ENCODE peak calls at places on chromosome 12, in four cellular contexts. One of them, this sample, is unnamed.

GRCh38 chr12:79897617-79898016 is 37.3 kb downstream of the PPP1R12A start:
- DNase-seq in neural progenitor cell: no peak
- DNase-seq in testis: no peak
- DNase-seq in OCI-LY7: no peak
- DNase-seq in this sample: no peak

GRCh38 chr12:89314060-89314761 is 38.1 kb downstream of the DUSP6 start:
- DNase-seq in testis: no peak
- DNase-seq in OCI-LY7: no peak
- DNase-seq in neural progenitor cell: no peak
- DNase-seq in this sample: no peak

GRCh38 chr12:57262126-57262822 is 11.3 kb upstream of the STAC3 start:
- DNase-seq in testis: no peak
- DNase-seq in neural progenitor cell: no peak
- DNase-seq in OCI-LY7: no peak
- DNase-seq in this sample: no peak

GRCh38 chr12:127343941-127344340 is 923.0 kb upstream of the TMEM132C start:
- DNase-seq in testis: no peak
- DNase-seq in neural progenitor cell: no peak
- DNase-seq in OCI-LY7: no peak
- DNase-seq in this sample: no peak

GRCh38 chr12:106113446-106114083 is 25.2 kb downstream of the NUAK1 start:
- DNase-seq in neural progenitor cell: no peak
- DNase-seq in testis: no peak
- DNase-seq in OCI-LY7: no peak
- DNase-seq in this sample: no peak

GRCh38 chr12:63318313-63318712 is 167.3 kb upstream of the AVPR1A start:
- DNase-seq in testis: no peak
- DNase-seq in OCI-LY7: no peak
- DNase-seq in neural progenitor cell: no peak
- DNase-seq in this sample: no peak

GRCh38 chr12:41943671-41944070 is 201.0 kb downstream of the GXYLT1 start:
- DNase-seq in testis: no peak
- DNase-seq in OCI-LY7: no peak
- DNase-seq in neural progenitor cell: no peak
- DNase-seq in this sample: no peak

GRCh38 chr12:53236443-53237111 is 4.6 kb upstream of the RARG start:
- DNase-seq in OCI-LY7: no peak
- DNase-seq in testis: no peak
- DNase-seq in neural progenitor cell: no peak
- DNase-seq in this sample: no peak

GRCh38 chr12:1810201-1810930 is 10.0 kb upstream of the LRTM2 start:
- DNase-seq in OCI-LY7: no peak
- DNase-seq in neural progenitor cell: no peak
- DNase-seq in testis: no peak
- DNase-seq in this sample: no peak

GRCh38 chr12:14431990-14432389 is 66.5 kb downstream of the ATF7IP start:
- DNase-seq in testis: no peak
- DNase-seq in OCI-LY7: no peak
- DNase-seq in neural progenitor cell: no peak
- DNase-seq in this sample: no peak

GRCh38 chr12:6927379-6927991 is at the start of gene ATN1:
- DNase-seq in testis: peak; percentile 89
- DNase-seq in OCI-LY7: no peak
- DNase-seq in neural progenitor cell: peak; percentile 84
- DNase-seq in this sample: peak; percentile 66

GRCh38 chr12:50626026-50626425 is 121.2 kb downstream of the DIP2B start:
- DNase-seq in testis: no peak
- DNase-seq in neural progenitor cell: no peak
- DNase-seq in OCI-LY7: no peak
- DNase-seq in this sample: no peak

GRCh38 chr12:132593938-132594358 is 16.4 kb downstream of the LRCOL1 start:
- DNase-seq in OCI-LY7: peak; percentile 89
- DNase-seq in testis: peak; percentile 89
- DNase-seq in neural progenitor cell: peak; percentile 97
- DNase-seq in this sample: peak; percentile 99

GRCh38 chr12:6769003-6769389 is 2.8 kb downstream of the PTMS start:
- DNase-seq in OCI-LY7: no peak
- DNase-seq in neural progenitor cell: peak; percentile 96
- DNase-seq in testis: peak; percentile 82
- DNase-seq in this sample: no peak

GRCh38 chr12:46677749-46678148 is 148.0 kb downstream of the SLC38A4 start:
- DNase-seq in OCI-LY7: no peak
- DNase-seq in testis: no peak
- DNase-seq in neural progenitor cell: no peak
- DNase-seq in this sample: no peak

GRCh38 chr12:43315961-43316360 is 236.0 kb downstream of the ADAMTS20 start:
- DNase-seq in neural progenitor cell: no peak
- DNase-seq in OCI-LY7: no peak
- DNase-seq in testis: no peak
- DNase-seq in this sample: no peak

GRCh38 chr12:103905730-103906349 is 24.4 kb upstream of the HSP90B1 start:
- DNase-seq in OCI-LY7: no peak
- DNase-seq in testis: no peak
- DNase-seq in neural progenitor cell: no peak
- DNase-seq in this sample: no peak

GRCh38 chr12:131799828-131800593 is 28.2 kb upstream of the MMP17 start:
- DNase-seq in neural progenitor cell: no peak
- DNase-seq in OCI-LY7: no peak
- DNase-seq in testis: no peak
- DNase-seq in this sample: no peak

GRCh38 chr12:119704065-119704747 is 36.3 kb downstream of the PRKAB1 start:
- DNase-seq in neural progenitor cell: no peak
- DNase-seq in OCI-LY7: no peak
- DNase-seq in testis: no peak
- DNase-seq in this sample: no peak

GRCh38 chr12:50981319-50982239 is 29.2 kb downstream of the HIGD1C start:
- DNase-seq in testis: no peak
- DNase-seq in OCI-LY7: no peak
- DNase-seq in neural progenitor cell: no peak
- DNase-seq in this sample: peak; percentile 28

GRCh38 chr12:85955127-85955526 is 81.0 kb downstream of the NTS start:
- DNase-seq in OCI-LY7: no peak
- DNase-seq in neural progenitor cell: no peak
- DNase-seq in testis: no peak
- DNase-seq in this sample: no peak

GRCh38 chr12:65891219-65891618 is 66.9 kb downstream of the HMGA2 start:
- DNase-seq in neural progenitor cell: no peak
- DNase-seq in OCI-LY7: no peak
- DNase-seq in testis: no peak
- DNase-seq in this sample: no peak

GRCh38 chr12:122029620-122030426 is 8.1 kb downstream of the BCL7A start:
- DNase-seq in testis: peak; percentile 79
- DNase-seq in neural progenitor cell: no peak
- DNase-seq in OCI-LY7: no peak
- DNase-seq in this sample: no peak

GRCh38 chr12:21483531-21483930 is 17.9 kb downstream of the RECQL start:
- DNase-seq in OCI-LY7: no peak
- DNase-seq in neural progenitor cell: no peak
- DNase-seq in testis: no peak
- DNase-seq in this sample: no peak

GRCh38 chr12:123097521-123098084 is 53.3 kb downstream of the PITPNM2 start:
- DNase-seq in testis: peak; percentile 75
- DNase-seq in neural progenitor cell: no peak
- DNase-seq in OCI-LY7: no peak
- DNase-seq in this sample: no peak

GRCh38 chr12:112380663-112381420 is 1.4 kb downstream of the HECTD4 start:
- DNase-seq in neural progenitor cell: peak; percentile 54
- DNase-seq in OCI-LY7: peak; percentile 41
- DNase-seq in testis: no peak
- DNase-seq in this sample: no peak

GRCh38 chr12:52847335-52848102 is 1.3 kb downstream of the KRT78 start:
- DNase-seq in testis: no peak
- DNase-seq in OCI-LY7: no peak
- DNase-seq in neural progenitor cell: peak; percentile 17
- DNase-seq in this sample: no peak

GRCh38 chr12:54201001-54201794 is 12.4 kb upstream of the SMUG1 start:
- DNase-seq in neural progenitor cell: peak; percentile 84
- DNase-seq in OCI-LY7: peak; percentile 77
- DNase-seq in testis: peak; percentile 74
- DNase-seq in this sample: peak; percentile 58

GRCh38 chr12:32198555-32198954 is 91.9 kb downstream of the BICD1 start:
- DNase-seq in testis: no peak
- DNase-seq in neural progenitor cell: no peak
- DNase-seq in OCI-LY7: no peak
- DNase-seq in this sample: no peak

GRCh38 chr12:25424186-25424854 is 128.8 kb downstream of the LMNTD1 start:
- DNase-seq in testis: no peak
- DNase-seq in neural progenitor cell: no peak
- DNase-seq in OCI-LY7: no peak
- DNase-seq in this sample: no peak

DNA sequence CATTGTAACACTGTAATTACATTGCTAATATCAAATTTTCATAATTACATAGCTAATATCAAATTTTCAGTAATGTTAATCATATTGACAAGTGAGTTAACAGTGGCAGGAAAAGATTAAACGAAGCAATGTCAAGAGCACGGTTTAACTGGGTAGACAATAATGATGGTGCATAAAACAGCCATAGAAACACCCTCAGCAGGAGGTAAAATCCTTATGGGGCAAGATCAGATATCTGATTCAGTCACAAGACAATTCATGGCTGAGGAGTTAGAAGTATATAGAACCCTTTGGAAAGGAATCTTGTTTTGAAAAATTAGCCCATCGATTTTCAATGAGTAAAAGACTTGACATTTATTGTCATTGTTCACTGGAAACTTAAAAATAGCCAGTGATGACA is 190.6 kb downstream of the SLC2A13 start:
- DNase-seq in testis: no peak
- DNase-seq in neural progenitor cell: no peak
- DNase-seq in OCI-LY7: no peak
- DNase-seq in this sample: no peak
- H3K4me3 ChIP-seq in testis: no peak overlapping the region
- H3K4me3 ChIP-seq in neural progenitor cell: no peak overlapping the region
- H3K4me3 ChIP-seq in OCI-LY7: no peak overlapping the region
- H3K4me3 ChIP-seq in this sample: no peak overlapping the region

GRCh38 chr12:11182529-11182928 is 4.2 kb downstream of the TAS2R42 start:
- DNase-seq in OCI-LY7: no peak
- DNase-seq in testis: no peak
- DNase-seq in neural progenitor cell: no peak
- DNase-seq in this sample: no peak

GRCh38 chr12:11178250-11178649 is 7.3 kb downstream of the SMIM10L1 start:
- DNase-seq in OCI-LY7: no peak
- DNase-seq in neural progenitor cell: no peak
- DNase-seq in testis: no peak
- DNase-seq in this sample: no peak

GRCh38 chr12:11186837-11187236 is at the start of gene TAS2R42:
- DNase-seq in neural progenitor cell: no peak
- DNase-seq in testis: no peak
- DNase-seq in OCI-LY7: no peak
- DNase-seq in this sample: no peak

GRCh38 chr12:11183009-11183408 is 3.7 kb downstream of the TAS2R42 start:
- DNase-seq in testis: no peak
- DNase-seq in OCI-LY7: no peak
- DNase-seq in neural progenitor cell: no peak
- DNase-seq in this sample: no peak
- H3K4me3 ChIP-seq in testis: no peak overlapping the region
- H3K4me3 ChIP-seq in OCI-LY7: no peak overlapping the region
- H3K4me3 ChIP-seq in neural progenitor cell: no peak overlapping the region
- H3K4me3 ChIP-seq in this sample: no peak overlapping the region

GRCh38 chr12:120970310-120970709 is 8.0 kb upstream of the HNF1A start:
- DNase-seq in testis: no peak
- DNase-seq in OCI-LY7: no peak
- DNase-seq in neural progenitor cell: no peak
- DNase-seq in this sample: no peak

GRCh38 chr12:120978296-120979219 is at the start of gene HNF1A:
- DNase-seq in neural progenitor cell: no peak
- DNase-seq in testis: peak; percentile 22
- DNase-seq in OCI-LY7: no peak
- DNase-seq in this sample: peak; percentile 96

GRCh38 chr12:120977531-120978295 is 630 bp upstream of the HNF1A start:
- DNase-seq in neural progenitor cell: no peak
- DNase-seq in OCI-LY7: no peak
- DNase-seq in testis: no peak
- DNase-seq in this sample: no peak

GRCh38 chr12:120971299-120972180 is 6.8 kb upstream of the HNF1A start:
- DNase-seq in testis: peak; percentile 42
- DNase-seq in OCI-LY7: peak; percentile 83
- DNase-seq in neural progenitor cell: peak; percentile 62
- DNase-seq in this sample: peak; percentile 86

DNA sequence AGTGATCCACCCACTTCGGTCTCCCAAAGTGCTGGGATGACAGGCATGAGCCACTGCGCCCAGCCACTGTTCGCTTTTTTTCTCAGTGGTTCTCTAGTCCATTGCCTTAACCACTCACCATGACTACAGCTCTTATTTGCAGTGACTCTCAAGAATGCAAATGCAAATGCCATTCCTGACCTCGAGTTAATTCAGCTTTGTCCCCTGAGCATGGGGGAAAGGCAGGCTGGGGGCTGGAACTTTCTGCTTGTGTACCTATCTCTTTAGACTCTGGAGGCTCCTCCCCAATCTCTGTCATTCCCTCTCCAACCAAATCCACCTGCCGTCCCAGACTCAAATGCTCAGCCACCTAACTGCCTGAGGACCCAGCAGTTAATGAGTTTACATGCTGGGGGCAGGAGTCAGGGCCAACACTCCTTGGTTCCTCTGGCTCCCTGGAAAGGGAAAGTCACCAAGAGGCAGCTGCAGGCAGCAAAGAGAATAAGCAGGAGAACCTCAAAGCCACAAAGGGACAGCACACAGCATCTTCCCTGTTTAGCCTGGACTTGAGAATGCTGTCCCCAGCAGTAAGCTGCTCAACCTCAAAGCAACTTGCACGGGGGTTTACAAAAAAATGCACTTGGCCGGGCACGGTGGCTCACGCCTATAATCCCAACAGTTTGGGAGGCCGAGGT is 5.3 kb upstream of the HNF1A start:
- DNase-seq in neural progenitor cell: peak; percentile 76
- DNase-seq in OCI-LY7: no peak
- DNase-seq in testis: no peak
- DNase-seq in this sample: peak; percentile 56
- H3K4me3 ChIP-seq in neural progenitor cell: no peak overlapping the region
- H3K4me3 ChIP-seq in OCI-LY7: no peak overlapping the region
- H3K4me3 ChIP-seq in testis: no peak overlapping the region
- H3K4me3 ChIP-seq in this sample: no peak overlapping the region

GRCh38 chr12:33439587-33440011 is at the start of gene SYT10:
- DNase-seq in OCI-LY7: no peak
- DNase-seq in testis: peak; percentile 30
- DNase-seq in neural progenitor cell: peak; percentile 89
- DNase-seq in this sample: peak; percentile 4

GRCh38 chr12:33437598-33437997 is 2.0 kb downstream of the SYT10 start:
- DNase-seq in neural progenitor cell: no peak
- DNase-seq in OCI-LY7: no peak
- DNase-seq in testis: no peak
- DNase-seq in this sample: no peak

GRCh38 chr12:33440477-33440876 is 858 bp upstream of the SYT10 start:
- DNase-seq in neural progenitor cell: no peak
- DNase-seq in OCI-LY7: no peak
- DNase-seq in testis: no peak
- DNase-seq in this sample: no peak

GRCh38 chr12:33438025-33438772 is 1.4 kb downstream of the SYT10 start:
- DNase-seq in neural progenitor cell: peak; percentile 23
- DNase-seq in testis: no peak
- DNase-seq in OCI-LY7: no peak
- DNase-seq in this sample: no peak

GRCh38 chr12:33438890-33439586 is 581 bp downstream of the SYT10 start:
- DNase-seq in neural progenitor cell: peak; percentile 51
- DNase-seq in OCI-LY7: no peak
- DNase-seq in testis: peak; percentile 28
- DNase-seq in this sample: peak; percentile 2
- H3K4me3 ChIP-seq in neural progenitor cell: peak overlapping the region; percentile 73
- H3K4me3 ChIP-seq in OCI-LY7: no peak overlapping the region
- H3K4me3 ChIP-seq in testis: peak overlapping the region; percentile 53
- H3K4me3 ChIP-seq in this sample: peak overlapping the region; percentile 37